ENCODE peak calls at places on chromosomes 6 and 20, in six cellular contexts. One of them, this sample, is unnamed.

GRCh38 chr6:51466427-51466826 is 621.0 kb downstream of the PKHD1 start:
- DNase-seq in SK-N-SH: no peak
- DNase-seq in HepG2: no peak
- DNase-seq in GM12878: no peak
- DNase-seq in H1: no peak
- DNase-seq in K562: no peak
- DNase-seq in this sample: no peak

GRCh38 chr6:45423111-45423900 is 45.6 kb upstream of the SUPT3H start:
- DNase-seq in HepG2: no peak
- DNase-seq in GM12878: no peak
- DNase-seq in K562: no peak
- DNase-seq in SK-N-SH: peak
- DNase-seq in H1: peak
- DNase-seq in this sample: peak

GRCh38 chr6:107991061-107991460 is 33.1 kb upstream of the SEC63 start:
- DNase-seq in SK-N-SH: no peak
- DNase-seq in GM12878: no peak
- DNase-seq in HepG2: no peak
- DNase-seq in K562: no peak
- DNase-seq in H1: no peak
- DNase-seq in this sample: no peak

GRCh38 chr20:44039741-44040140 is 125.1 kb downstream of the TOX2 start:
- DNase-seq in GM12878: no peak
- DNase-seq in SK-N-SH: no peak
- DNase-seq in HepG2: no peak
- DNase-seq in K562: no peak
- DNase-seq in H1: no peak
- DNase-seq in this sample: no peak

GRCh38 chr20:17854307-17854903 is 114.2 kb downstream of the SNX5 start:
- DNase-seq in SK-N-SH: peak
- DNase-seq in GM12878: no peak
- DNase-seq in H1: no peak
- DNase-seq in K562: no peak
- DNase-seq in HepG2: peak
- DNase-seq in this sample: no peak

GRCh38 chr20:43916875-43917371 is 2.3 kb downstream of the TOX2 start:
- DNase-seq in H1: no peak
- DNase-seq in K562: no peak
- DNase-seq in SK-N-SH: no peak
- DNase-seq in HepG2: no peak
- DNase-seq in GM12878: peak
- DNase-seq in this sample: no peak

GRCh38 chr6:12034831-12035230 is 22.7 kb downstream of the HIVEP1 start:
- DNase-seq in SK-N-SH: peak
- DNase-seq in GM12878: no peak
- DNase-seq in K562: no peak
- DNase-seq in H1: no peak
- DNase-seq in HepG2: no peak
- DNase-seq in this sample: no peak

GRCh38 chr6:148497256-148497655 is 154.6 kb downstream of the SASH1 start:
- DNase-seq in SK-N-SH: no peak
- DNase-seq in K562: no peak
- DNase-seq in H1: no peak
- DNase-seq in HepG2: no peak
- DNase-seq in GM12878: no peak
- DNase-seq in this sample: no peak

GRCh38 chr6:69884231-69884630 is 17.9 kb downstream of the COL19A1 start:
- DNase-seq in HepG2: no peak
- DNase-seq in H1: no peak
- DNase-seq in SK-N-SH: no peak
- DNase-seq in K562: no peak
- DNase-seq in GM12878: no peak
- DNase-seq in this sample: no peak

GRCh38 chr20:60454491-60454890 is 496.3 kb downstream of the CDH26 start:
- DNase-seq in SK-N-SH: no peak
- DNase-seq in HepG2: no peak
- DNase-seq in K562: no peak
- DNase-seq in H1: no peak
- DNase-seq in GM12878: no peak
- DNase-seq in this sample: no peak

GRCh38 chr6:31739639-31740396 is at the start of gene MSH5:
- DNase-seq in K562: peak
- DNase-seq in H1: peak
- DNase-seq in SK-N-SH: peak
- DNase-seq in HepG2: peak
- DNase-seq in GM12878: peak
- DNase-seq in this sample: peak

GRCh38 chr6:34513628-34514027 is 42.5 kb downstream of the SPDEF start:
- DNase-seq in K562: peak
- DNase-seq in GM12878: no peak
- DNase-seq in HepG2: no peak
- DNase-seq in H1: no peak
- DNase-seq in SK-N-SH: no peak
- DNase-seq in this sample: no peak

GRCh38 chr6:41071501-41071922 is 644 bp downstream of the OARD1 start:
- DNase-seq in GM12878: peak
- DNase-seq in H1: no peak
- DNase-seq in K562: no peak
- DNase-seq in HepG2: no peak
- DNase-seq in SK-N-SH: no peak
- DNase-seq in this sample: no peak

GRCh38 chr20:33686984-33687366 is 790 bp upstream of the E2F1 start:
- DNase-seq in H1: no peak
- DNase-seq in K562: no peak
- DNase-seq in SK-N-SH: no peak
- DNase-seq in HepG2: no peak
- DNase-seq in GM12878: no peak
- DNase-seq in this sample: no peak

GRCh38 chr6:90523779-90524310 is 63.0 kb downstream of the MAP3K7 start:
- DNase-seq in GM12878: no peak
- DNase-seq in K562: no peak
- DNase-seq in SK-N-SH: no peak
- DNase-seq in HepG2: no peak
- DNase-seq in H1: no peak
- DNase-seq in this sample: no peak

GRCh38 chr6:16200231-16200941 is 38.0 kb upstream of the GMPR start:
- DNase-seq in GM12878: no peak
- DNase-seq in H1: no peak
- DNase-seq in K562: no peak
- DNase-seq in HepG2: no peak
- DNase-seq in SK-N-SH: no peak
- DNase-seq in this sample: no peak

GRCh38 chr20:38986663-38987062 is 24.5 kb downstream of the DHX35 start:
- DNase-seq in GM12878: peak
- DNase-seq in K562: no peak
- DNase-seq in H1: no peak
- DNase-seq in SK-N-SH: no peak
- DNase-seq in HepG2: no peak
- DNase-seq in this sample: no peak

GRCh38 chr6:3711776-3712175 is 39.7 kb downstream of the PXDC1 start:
- DNase-seq in GM12878: no peak
- DNase-seq in HepG2: no peak
- DNase-seq in SK-N-SH: no peak
- DNase-seq in K562: no peak
- DNase-seq in H1: no peak
- DNase-seq in this sample: no peak

DNA sequence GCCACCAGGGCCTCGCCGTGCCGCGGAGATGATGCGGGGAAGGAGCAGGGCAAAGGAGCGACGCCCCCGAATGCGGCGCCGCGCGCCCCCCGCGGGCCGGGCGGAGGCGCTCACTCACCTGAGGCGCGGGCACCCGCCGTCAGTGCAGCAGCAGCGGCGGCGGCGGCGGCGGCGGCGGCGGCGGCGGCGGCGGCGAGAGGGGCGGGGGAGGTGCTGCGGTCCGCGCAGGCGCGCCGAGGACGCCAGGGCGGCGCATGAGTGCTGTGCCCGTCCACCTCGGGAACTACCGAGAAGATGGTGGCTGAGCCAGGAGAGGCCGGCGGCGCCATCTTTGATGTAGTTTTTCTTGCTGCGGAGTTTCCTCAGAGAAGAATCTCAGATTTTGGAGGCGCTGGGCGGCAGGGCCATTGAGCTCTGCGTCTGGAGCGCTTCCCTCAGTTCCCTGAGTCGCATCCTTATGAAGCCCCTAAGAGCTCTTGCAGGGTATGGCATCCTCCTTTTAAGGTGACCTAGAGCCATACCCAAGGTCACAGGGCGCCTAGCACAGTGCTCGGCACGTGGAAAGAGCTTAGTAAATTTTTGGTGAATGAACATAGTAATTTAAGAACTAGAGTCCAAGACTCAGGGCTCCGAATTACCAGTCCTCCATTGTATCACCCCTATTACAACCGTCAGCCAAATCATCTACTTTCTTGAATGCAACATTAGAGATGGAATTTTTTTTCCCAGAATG is at the start of gene NDRG3:
- DNase-seq in SK-N-SH: peak
- DNase-seq in HepG2: peak
- DNase-seq in K562: peak
- DNase-seq in GM12878: peak
- DNase-seq in H1: peak
- DNase-seq in this sample: peak
- TF ChIP-seq CTCF in SK-N-SH: no peak
- TF ChIP-seq CTCF in HepG2: peak
- TF ChIP-seq CTCF in K562: no peak
- TF ChIP-seq CTCF in GM12878: no peak
- TF ChIP-seq CTCF in H1: no peak
- TF ChIP-seq CTCF in this sample: no peak

DNA sequence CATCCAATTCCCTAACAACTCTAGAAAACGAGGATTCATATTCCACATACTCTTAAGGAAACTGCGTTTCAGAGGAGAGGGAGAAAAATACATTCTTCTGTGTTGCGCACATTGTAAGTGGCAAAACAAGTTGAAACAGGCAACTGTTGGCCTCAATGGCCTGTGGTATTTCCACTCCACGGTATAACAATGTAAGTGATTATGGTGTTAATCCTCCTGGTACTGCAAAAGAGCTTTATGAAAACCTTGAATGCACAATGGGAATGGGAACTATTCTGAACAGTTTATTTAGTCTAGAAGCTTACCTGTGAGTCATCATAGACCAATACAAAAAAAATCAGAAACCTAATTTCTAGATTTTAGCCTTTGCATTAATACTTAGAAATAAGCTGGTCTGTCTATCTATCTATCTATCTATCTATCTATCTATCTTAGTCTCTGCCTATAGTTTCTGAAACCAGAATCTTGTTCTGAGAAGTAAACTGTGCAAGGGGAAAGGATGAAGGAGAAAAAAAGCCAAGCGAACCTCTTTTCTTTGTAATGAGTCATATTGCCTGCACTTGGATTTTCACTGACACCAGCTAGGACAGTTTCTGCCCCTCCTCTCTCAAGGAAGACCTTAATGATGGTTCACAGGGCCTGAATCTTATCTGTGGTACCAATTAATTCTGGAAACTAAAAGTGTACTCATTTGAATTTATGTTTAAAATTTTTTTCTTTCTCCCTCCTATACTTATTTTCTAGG is 101.5 kb downstream of the RNF144B start:
- DNase-seq in SK-N-SH: no peak
- DNase-seq in HepG2: no peak
- DNase-seq in GM12878: no peak
- DNase-seq in H1: no peak
- DNase-seq in K562: no peak
- DNase-seq in this sample: no peak
- TF ChIP-seq GABPA in SK-N-SH: no peak
- TF ChIP-seq GABPA in HepG2: no peak
- TF ChIP-seq GABPA in GM12878: no peak
- TF ChIP-seq GABPA in H1: no peak
- TF ChIP-seq GABPA in K562: no peak
- TF ChIP-seq GABPA in this sample: no peak

DNA sequence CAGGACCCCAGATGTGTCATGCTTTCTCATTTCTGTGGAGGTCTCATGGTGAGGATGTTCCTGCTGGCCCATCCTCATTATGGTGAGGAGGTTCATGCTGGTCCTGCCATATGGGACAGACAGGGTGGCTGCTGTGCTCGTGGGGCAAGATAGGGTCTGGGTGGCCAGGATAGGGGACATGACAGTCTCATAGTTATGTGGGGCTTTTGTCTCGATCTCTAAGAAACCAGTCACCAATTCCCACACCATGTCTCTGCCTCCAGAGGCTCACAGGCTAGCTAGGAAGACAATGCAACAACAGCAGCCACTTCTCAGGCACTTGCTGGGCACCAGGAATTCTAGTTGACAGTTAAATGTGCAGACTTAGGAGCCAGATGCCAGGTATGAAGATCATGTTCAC is 4.2 kb upstream of the MAPK13 start:
- DNase-seq in SK-N-SH: no peak
- DNase-seq in GM12878: no peak
- DNase-seq in H1: no peak
- DNase-seq in K562: no peak
- DNase-seq in HepG2: no peak
- DNase-seq in this sample: no peak
- TF ChIP-seq CTCF in SK-N-SH: no peak
- TF ChIP-seq CTCF in GM12878: no peak
- TF ChIP-seq CTCF in H1: no peak
- TF ChIP-seq CTCF in K562: no peak
- TF ChIP-seq CTCF in HepG2: no peak
- TF ChIP-seq CTCF in this sample: no peak

DNA sequence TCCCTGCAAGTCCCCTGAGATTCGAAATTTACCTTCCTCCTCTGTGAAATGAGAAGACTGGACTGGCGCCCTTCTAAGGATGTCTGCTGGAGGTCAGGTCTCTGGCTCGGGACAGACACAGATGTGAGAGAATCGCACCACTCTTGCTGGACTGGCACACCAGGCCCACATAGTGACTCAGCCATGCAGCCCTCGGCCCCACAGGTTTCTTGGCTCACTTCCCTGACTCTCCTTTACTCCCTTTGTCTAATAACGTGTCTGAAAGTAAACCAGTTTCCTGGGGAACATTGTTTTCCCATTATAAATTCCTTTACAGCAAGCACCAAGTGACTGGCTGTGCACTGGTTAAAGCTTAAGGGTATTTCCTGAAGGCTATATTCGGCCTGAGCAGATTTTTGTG is 106.7 kb upstream of the PLEKHG1 start:
- DNase-seq in H1: no peak
- DNase-seq in GM12878: no peak
- DNase-seq in SK-N-SH: no peak
- DNase-seq in K562: no peak
- DNase-seq in HepG2: no peak
- DNase-seq in this sample: no peak
- TF ChIP-seq GABPA in H1: no peak
- TF ChIP-seq GABPA in GM12878: no peak
- TF ChIP-seq GABPA in SK-N-SH: no peak
- TF ChIP-seq GABPA in K562: no peak
- TF ChIP-seq GABPA in HepG2: no peak
- TF ChIP-seq GABPA in this sample: no peak

DNA sequence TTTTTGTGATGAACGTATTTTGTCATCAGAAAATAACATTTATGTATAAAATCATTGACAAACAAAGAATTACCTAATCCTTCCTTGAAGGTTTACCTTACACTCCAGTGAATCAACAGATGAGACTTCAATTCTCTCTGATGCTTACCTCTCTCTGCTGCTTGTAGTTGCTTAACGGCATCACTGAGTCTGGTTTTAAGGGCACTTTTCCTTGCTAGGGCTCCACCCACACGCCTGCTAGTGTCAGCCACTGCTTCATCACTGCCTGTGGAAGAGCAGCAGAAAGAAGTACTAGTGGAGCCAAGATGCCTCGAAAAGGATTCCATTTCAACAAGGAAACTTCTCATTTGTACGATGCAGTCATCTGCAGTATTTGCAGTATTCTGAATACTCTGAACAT is 63.0 kb downstream of the FAM229B start:
- DNase-seq in H1: no peak
- DNase-seq in SK-N-SH: no peak
- DNase-seq in HepG2: no peak
- DNase-seq in K562: no peak
- DNase-seq in GM12878: no peak
- DNase-seq in this sample: no peak
- TF ChIP-seq CTCF in H1: no peak
- TF ChIP-seq CTCF in SK-N-SH: no peak
- TF ChIP-seq CTCF in HepG2: no peak
- TF ChIP-seq CTCF in K562: no peak
- TF ChIP-seq CTCF in GM12878: no peak
- TF ChIP-seq CTCF in this sample: no peak